ENCODE peak calls at places on chromosomes 4 and X, in nine cellular contexts. One of them, this sample, is unnamed.

GRCh38 chr4:155667538-155668511 is 1.2 kb downstream of the GUCY1A1 start:
- DNase-seq in PC-3: peak
- DNase-seq in endothelial cell: peak
- DNase-seq in pancreas: peak
- DNase-seq in choroid plexus epithelial cell: peak
- DNase-seq in heart right ventricle: peak
- DNase-seq in neural progenitor cell: peak
- DNase-seq in ovary: peak
- DNase-seq in Calu3: peak
- DNase-seq in this sample: peak

GRCh38 chrX:23742174-23742692 is 843 bp downstream of the ACOT9 start:
- DNase-seq in ovary: peak
- DNase-seq in PC-3: peak
- DNase-seq in endothelial cell: no peak
- DNase-seq in heart right ventricle: peak
- DNase-seq in neural progenitor cell: peak
- DNase-seq in pancreas: peak
- DNase-seq in choroid plexus epithelial cell: peak
- DNase-seq in Calu3: peak
- DNase-seq in this sample: no peak

GRCh38 chr4:106002979-106003378 is 107.7 kb downstream of the NPNT start:
- DNase-seq in heart right ventricle: no peak
- DNase-seq in Calu3: no peak
- DNase-seq in ovary: no peak
- DNase-seq in endothelial cell: no peak
- DNase-seq in neural progenitor cell: no peak
- DNase-seq in PC-3: no peak
- DNase-seq in pancreas: no peak
- DNase-seq in choroid plexus epithelial cell: no peak
- DNase-seq in this sample: no peak

GRCh38 chrX:84501798-84502628 is at the start of gene HDX:
- DNase-seq in Calu3: peak
- DNase-seq in PC-3: peak
- DNase-seq in neural progenitor cell: peak
- DNase-seq in heart right ventricle: peak
- DNase-seq in endothelial cell: peak
- DNase-seq in choroid plexus epithelial cell: peak
- DNase-seq in pancreas: peak
- DNase-seq in ovary: peak
- DNase-seq in this sample: peak

GRCh38 chr4:89196056-89196674 is 84.8 kb downstream of the TIGD2 start:
- DNase-seq in ovary: no peak
- DNase-seq in Calu3: peak
- DNase-seq in heart right ventricle: no peak
- DNase-seq in choroid plexus epithelial cell: peak
- DNase-seq in PC-3: no peak
- DNase-seq in pancreas: peak
- DNase-seq in endothelial cell: no peak
- DNase-seq in neural progenitor cell: no peak
- DNase-seq in this sample: no peak

GRCh38 chr4:128286474-128287158 is 997 bp downstream of the PGRMC2 start:
- DNase-seq in ovary: no peak
- DNase-seq in choroid plexus epithelial cell: peak
- DNase-seq in pancreas: no peak
- DNase-seq in neural progenitor cell: peak
- DNase-seq in endothelial cell: no peak
- DNase-seq in heart right ventricle: no peak
- DNase-seq in PC-3: peak
- DNase-seq in Calu3: no peak
- DNase-seq in this sample: no peak

GRCh38 chr4:10184051-10184450 is 67.5 kb upstream of the WDR1 start:
- DNase-seq in choroid plexus epithelial cell: peak
- DNase-seq in Calu3: no peak
- DNase-seq in pancreas: no peak
- DNase-seq in ovary: no peak
- DNase-seq in heart right ventricle: no peak
- DNase-seq in neural progenitor cell: no peak
- DNase-seq in PC-3: no peak
- DNase-seq in endothelial cell: no peak
- DNase-seq in this sample: no peak

GRCh38 chr4:140937866-140938265 is 181.7 kb upstream of the TBC1D9 start:
- DNase-seq in ovary: no peak
- DNase-seq in heart right ventricle: no peak
- DNase-seq in choroid plexus epithelial cell: peak
- DNase-seq in pancreas: no peak
- DNase-seq in PC-3: peak
- DNase-seq in Calu3: no peak
- DNase-seq in endothelial cell: no peak
- DNase-seq in neural progenitor cell: no peak
- DNase-seq in this sample: no peak

GRCh38 chr4:141329174-141329569 is 108.5 kb downstream of the ZNF330 start:
- DNase-seq in ovary: no peak
- DNase-seq in choroid plexus epithelial cell: peak
- DNase-seq in pancreas: no peak
- DNase-seq in endothelial cell: no peak
- DNase-seq in PC-3: peak
- DNase-seq in neural progenitor cell: no peak
- DNase-seq in heart right ventricle: no peak
- DNase-seq in Calu3: no peak
- DNase-seq in this sample: no peak

GRCh38 chr4:14528921-14529320 is 473.4 kb upstream of the CPEB2 start:
- DNase-seq in Calu3: no peak
- DNase-seq in heart right ventricle: no peak
- DNase-seq in neural progenitor cell: no peak
- DNase-seq in pancreas: no peak
- DNase-seq in PC-3: no peak
- DNase-seq in ovary: no peak
- DNase-seq in choroid plexus epithelial cell: no peak
- DNase-seq in endothelial cell: no peak
- DNase-seq in this sample: no peak

GRCh38 chr4:54879576-54879975 is 221.8 kb downstream of the KIT start:
- DNase-seq in Calu3: no peak
- DNase-seq in ovary: no peak
- DNase-seq in neural progenitor cell: no peak
- DNase-seq in endothelial cell: no peak
- DNase-seq in choroid plexus epithelial cell: peak
- DNase-seq in PC-3: peak
- DNase-seq in pancreas: no peak
- DNase-seq in heart right ventricle: no peak
- DNase-seq in this sample: no peak

GRCh38 chr4:54877006-54877405 is 219.2 kb downstream of the KIT start:
- DNase-seq in heart right ventricle: no peak
- DNase-seq in endothelial cell: no peak
- DNase-seq in neural progenitor cell: no peak
- DNase-seq in choroid plexus epithelial cell: peak
- DNase-seq in ovary: no peak
- DNase-seq in pancreas: no peak
- DNase-seq in PC-3: peak
- DNase-seq in Calu3: no peak
- DNase-seq in this sample: no peak

DNA sequence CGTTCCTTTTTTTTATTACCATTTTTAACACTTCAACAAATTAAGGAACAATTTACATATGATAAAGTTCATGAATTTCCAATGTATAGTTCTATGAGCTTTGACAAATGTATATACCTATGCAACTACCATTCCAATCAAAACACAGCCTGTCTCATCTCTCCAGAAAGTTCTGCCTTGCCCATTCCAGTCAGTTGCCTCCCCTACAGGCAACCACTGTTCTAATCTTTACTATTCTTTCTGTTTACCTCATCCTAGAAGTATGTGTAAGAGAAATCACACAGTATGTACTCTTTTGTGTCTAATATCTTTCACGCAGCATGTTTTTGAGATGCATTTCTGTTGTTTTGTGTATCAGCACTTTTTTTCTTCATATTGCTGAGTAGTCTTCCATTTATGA is 224.9 kb downstream of the KIT start:
- DNase-seq in pancreas: no peak
- DNase-seq in ovary: no peak
- DNase-seq in endothelial cell: no peak
- DNase-seq in choroid plexus epithelial cell: peak
- DNase-seq in PC-3: no peak
- DNase-seq in heart right ventricle: no peak
- DNase-seq in neural progenitor cell: no peak
- DNase-seq in Calu3: no peak
- DNase-seq in this sample: no peak
- TF ChIP-seq CTCF in pancreas: no peak
- TF ChIP-seq CTCF in ovary: no peak
- TF ChIP-seq CTCF in endothelial cell: no peak
- TF ChIP-seq CTCF in choroid plexus epithelial cell: peak
- TF ChIP-seq CTCF in PC-3: no peak
- TF ChIP-seq CTCF in heart right ventricle: no peak
- TF ChIP-seq CTCF in neural progenitor cell: no peak
- TF ChIP-seq CTCF in Calu3: no peak
- TF ChIP-seq CTCF in this sample: no peak

GRCh38 chr4:7303561-7303960 is 111.2 kb downstream of the SORCS2 start:
- DNase-seq in ovary: no peak
- DNase-seq in Calu3: no peak
- DNase-seq in PC-3: no peak
- DNase-seq in endothelial cell: no peak
- DNase-seq in pancreas: no peak
- DNase-seq in heart right ventricle: no peak
- DNase-seq in choroid plexus epithelial cell: no peak
- DNase-seq in neural progenitor cell: no peak
- DNase-seq in this sample: peak

GRCh38 chr4:7301126-7301785 is 108.9 kb downstream of the SORCS2 start:
- DNase-seq in heart right ventricle: no peak
- DNase-seq in PC-3: no peak
- DNase-seq in pancreas: no peak
- DNase-seq in choroid plexus epithelial cell: no peak
- DNase-seq in neural progenitor cell: no peak
- DNase-seq in Calu3: no peak
- DNase-seq in endothelial cell: no peak
- DNase-seq in ovary: no peak
- DNase-seq in this sample: no peak

GRCh38 chr4:7300711-7301095 is 108.4 kb downstream of the SORCS2 start:
- DNase-seq in pancreas: no peak
- DNase-seq in PC-3: no peak
- DNase-seq in endothelial cell: no peak
- DNase-seq in neural progenitor cell: no peak
- DNase-seq in ovary: no peak
- DNase-seq in heart right ventricle: no peak
- DNase-seq in Calu3: no peak
- DNase-seq in choroid plexus epithelial cell: no peak
- DNase-seq in this sample: no peak

GRCh38 chr4:7302781-7303180 is 110.4 kb downstream of the SORCS2 start:
- DNase-seq in ovary: no peak
- DNase-seq in endothelial cell: no peak
- DNase-seq in PC-3: no peak
- DNase-seq in neural progenitor cell: no peak
- DNase-seq in choroid plexus epithelial cell: no peak
- DNase-seq in pancreas: no peak
- DNase-seq in heart right ventricle: no peak
- DNase-seq in Calu3: no peak
- DNase-seq in this sample: no peak

GRCh38 chr4:7301846-7302630 is 109.7 kb downstream of the SORCS2 start:
- DNase-seq in neural progenitor cell: no peak
- DNase-seq in ovary: no peak
- DNase-seq in Calu3: no peak
- DNase-seq in PC-3: no peak
- DNase-seq in endothelial cell: no peak
- DNase-seq in heart right ventricle: no peak
- DNase-seq in pancreas: no peak
- DNase-seq in choroid plexus epithelial cell: no peak
- DNase-seq in this sample: no peak
- TF ChIP-seq CTCF in neural progenitor cell: no peak
- TF ChIP-seq CTCF in ovary: no peak
- TF ChIP-seq CTCF in Calu3: no peak
- TF ChIP-seq CTCF in PC-3: no peak
- TF ChIP-seq CTCF in endothelial cell: no peak
- TF ChIP-seq CTCF in heart right ventricle: no peak
- TF ChIP-seq CTCF in pancreas: no peak
- TF ChIP-seq CTCF in choroid plexus epithelial cell: no peak
- TF ChIP-seq CTCF in this sample: no peak

GRCh38 chr4:73853246-73853704 is at the start of gene PF4V1:
- DNase-seq in neural progenitor cell: peak
- DNase-seq in endothelial cell: no peak
- DNase-seq in ovary: peak
- DNase-seq in Calu3: no peak
- DNase-seq in PC-3: no peak
- DNase-seq in choroid plexus epithelial cell: peak
- DNase-seq in pancreas: peak
- DNase-seq in heart right ventricle: peak
- DNase-seq in this sample: no peak
- TF ChIP-seq CTCF in neural progenitor cell: no peak
- TF ChIP-seq CTCF in endothelial cell: no peak
- TF ChIP-seq CTCF in ovary: no peak
- TF ChIP-seq CTCF in Calu3: no peak
- TF ChIP-seq CTCF in PC-3: no peak
- TF ChIP-seq CTCF in choroid plexus epithelial cell: peak
- TF ChIP-seq CTCF in pancreas: no peak
- TF ChIP-seq CTCF in heart right ventricle: no peak
- TF ChIP-seq CTCF in this sample: no peak

GRCh38 chr4:7962609-7963508 is 23.2 kb upstream of the AFAP1 start:
- DNase-seq in ovary: no peak
- DNase-seq in choroid plexus epithelial cell: no peak
- DNase-seq in PC-3: no peak
- DNase-seq in neural progenitor cell: no peak
- DNase-seq in heart right ventricle: no peak
- DNase-seq in endothelial cell: no peak
- DNase-seq in Calu3: no peak
- DNase-seq in pancreas: no peak
- DNase-seq in this sample: no peak

GRCh38 chr4:7964890-7965662 is 25.4 kb upstream of the AFAP1 start:
- DNase-seq in ovary: no peak
- DNase-seq in neural progenitor cell: no peak
- DNase-seq in Calu3: peak
- DNase-seq in choroid plexus epithelial cell: peak
- DNase-seq in endothelial cell: no peak
- DNase-seq in heart right ventricle: peak
- DNase-seq in pancreas: no peak
- DNase-seq in PC-3: peak
- DNase-seq in this sample: no peak

GRCh38 chr4:7964459-7964858 is 24.8 kb upstream of the AFAP1 start:
- DNase-seq in neural progenitor cell: no peak
- DNase-seq in choroid plexus epithelial cell: no peak
- DNase-seq in endothelial cell: no peak
- DNase-seq in PC-3: peak
- DNase-seq in pancreas: no peak
- DNase-seq in ovary: no peak
- DNase-seq in heart right ventricle: no peak
- DNase-seq in Calu3: no peak
- DNase-seq in this sample: no peak

GRCh38 chr4:7960790-7961655 is 21.4 kb upstream of the AFAP1 start:
- DNase-seq in ovary: peak
- DNase-seq in neural progenitor cell: no peak
- DNase-seq in PC-3: peak
- DNase-seq in choroid plexus epithelial cell: peak
- DNase-seq in pancreas: peak
- DNase-seq in heart right ventricle: no peak
- DNase-seq in Calu3: peak
- DNase-seq in endothelial cell: no peak
- DNase-seq in this sample: no peak

DNA sequence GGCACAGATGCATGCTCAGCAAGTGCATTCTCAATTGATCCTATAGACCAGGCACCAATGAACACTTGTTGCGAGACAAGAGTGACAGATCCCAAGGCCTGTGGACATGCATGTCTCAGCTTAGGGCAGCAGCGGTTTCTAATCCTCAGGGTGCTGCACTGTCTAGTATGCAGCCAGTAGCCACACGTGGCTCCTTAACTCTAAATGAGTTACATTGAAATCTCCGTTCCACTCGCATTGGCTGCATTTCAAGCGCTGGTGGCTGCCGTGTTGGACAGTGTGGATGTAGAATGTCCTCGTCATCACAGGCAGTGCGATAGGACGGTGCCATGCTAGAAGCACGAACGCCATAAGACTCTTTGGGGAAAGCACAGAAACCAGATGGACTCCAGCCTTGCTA is 24.0 kb upstream of the AFAP1 start:
- DNase-seq in Calu3: no peak
- DNase-seq in PC-3: no peak
- DNase-seq in neural progenitor cell: no peak
- DNase-seq in choroid plexus epithelial cell: no peak
- DNase-seq in endothelial cell: no peak
- DNase-seq in pancreas: no peak
- DNase-seq in heart right ventricle: no peak
- DNase-seq in ovary: no peak
- DNase-seq in this sample: no peak
- TF ChIP-seq CTCF in Calu3: no peak
- TF ChIP-seq CTCF in PC-3: no peak
- TF ChIP-seq CTCF in neural progenitor cell: no peak
- TF ChIP-seq CTCF in choroid plexus epithelial cell: no peak
- TF ChIP-seq CTCF in endothelial cell: no peak
- TF ChIP-seq CTCF in pancreas: no peak
- TF ChIP-seq CTCF in heart right ventricle: no peak
- TF ChIP-seq CTCF in ovary: no peak
- TF ChIP-seq CTCF in this sample: no peak